ENCODE peak calls at places on chromosomes 11 and 22, in ten cellular contexts. N is cardiac muscle cell; K is COR-L47; O is GM12878; M is fibroblast of lung; A is mucosa of descending colon; F is cardiac fibroblast; L is stimulated activated CD4-positive, alpha-beta T cell treated with anti-CD3 and anti-CD28 coated beads, Interleukin-12 subunit alpha, Interleukin-12 subunit beta, amount 100 ng/mL, for 48 hours; P is heart right ventricle; Q is spleen. W is an unnamed sample.

GRCh38 chr11:86865436-86865835 is 65.1 kb downstream of the PRSS23 start:
- DNase-seq in F (no peak), L (no peak), M (no peak), A (no peak), O (no peak), Q (no peak), P (no peak), K (no peak), N (no peak), W (no peak)

GRCh38 chr11:92245700-92246270 is 21.2 kb downstream of the FAT3 start:
- DNase-seq in L (no peak), K (no peak), F (no peak), A (no peak), N (no peak), Q (no peak), M (no peak), P (no peak), O (no peak), W (no peak)

GRCh38 chr11:74384641-74385040 is 13.6 kb downstream of the PGM2L1 start:
- DNase-seq in M (no peak), A (no peak), L (no peak), Q (no peak), F (no peak), P (no peak), N (no peak), O (no peak), K (no peak), W (no peak)

GRCh38 chr11:44304091-44305084 is 5.6 kb downstream of the ALX4 start:
- DNase-seq in N (no peak), L (no peak), A (no peak), K (no peak), M (no peak), P (no peak), F (no peak), Q (no peak), O (no peak), W (no peak)

GRCh38 chr11:36264601-36265344 is 24.5 kb downstream of the COMMD9 start:
- DNase-seq in Q (no peak), M (no peak), N (no peak), A (no peak), L (no peak), O (no peak), P (no peak), K (no peak), F (no peak), W (no peak)

GRCh38 chr11:69463181-69463891 is 18.1 kb upstream of the LINC01488 start:
- DNase-seq in A (peak), K (no peak), O (no peak), Q (peak), M (peak), L (no peak), F (peak), N (peak), P (peak), W (peak)

GRCh38 chr22:31923761-31924160 is 20.6 kb upstream of the YWHAH start:
- DNase-seq in F (no peak), O (no peak), K (no peak), L (no peak), A (no peak), N (no peak), M (no peak), P (no peak), Q (no peak), W (no peak)

GRCh38 chr22:28424427-28425080 is 255.1 kb downstream of the TTC28 start:
- DNase-seq in O (no peak), M (peak), L (no peak), N (peak), F (peak), A (no peak), K (peak), P (no peak), Q (no peak), W (no peak)

GRCh38 chr11:74739546-74740270 is 8.5 kb upstream of the CHRDL2 start:
- DNase-seq in M (peak), P (peak), K (peak), N (peak), O (no peak), Q (no peak), A (peak), L (peak), F (peak), W (peak)